ENCODE peak calls at places on chromosomes 12 and 14, in ten cellular contexts. One of them, this sample, is unnamed.

GRCh38 chr12:131509706-131510105 is 201.2 kb upstream of the SFSWAP start:
- DNase-seq in omental fat pad: no peak
- DNase-seq in SW480: no peak
- DNase-seq in fibroblast of lung: no peak
- DNase-seq in RWPE1: no peak
- DNase-seq in activated naive CD4-positive, alpha-beta T cell: no peak
- DNase-seq in GM18507: no peak
- DNase-seq in NCI-H510A: no peak
- DNase-seq in ELR: no peak
- DNase-seq in stimulated activated naive B cell treated with anti-CD40 and anti-IgM and Interleukin-4, amounts not matched to agents 10 μg/mL and 1 μg/mL and 100 μg/mL, for 72 hours: no peak
- DNase-seq in this sample: no peak

GRCh38 chr14:66490143-66491111 is 4.3 kb downstream of the CCDC196 start:
- DNase-seq in omental fat pad: no peak
- DNase-seq in SW480: no peak
- DNase-seq in fibroblast of lung: no peak
- DNase-seq in RWPE1: no peak
- DNase-seq in activated naive CD4-positive, alpha-beta T cell: no peak
- DNase-seq in GM18507: no peak
- DNase-seq in NCI-H510A: no peak
- DNase-seq in ELR: no peak
- DNase-seq in stimulated activated naive B cell treated with anti-CD40 and anti-IgM and Interleukin-4, amounts not matched to agents 10 μg/mL and 1 μg/mL and 100 μg/mL, for 72 hours: no peak
- DNase-seq in this sample: no peak

GRCh38 chr12:22527999-22528398 is 16.3 kb downstream of the C2CD5 start:
- DNase-seq in omental fat pad: no peak
- DNase-seq in SW480: no peak
- DNase-seq in fibroblast of lung: peak; percentile 74
- DNase-seq in RWPE1: peak; percentile 20
- DNase-seq in activated naive CD4-positive, alpha-beta T cell: no peak
- DNase-seq in GM18507: no peak
- DNase-seq in NCI-H510A: no peak
- DNase-seq in ELR: peak; percentile 96
- DNase-seq in stimulated activated naive B cell treated with anti-CD40 and anti-IgM and Interleukin-4, amounts not matched to agents 10 μg/mL and 1 μg/mL and 100 μg/mL, for 72 hours: no peak
- DNase-seq in this sample: no peak

GRCh38 chr12:14618990-14619389 is 51.3 kb upstream of the PLBD1 start:
- DNase-seq in omental fat pad: no peak
- DNase-seq in SW480: peak; percentile 25
- DNase-seq in fibroblast of lung: peak; percentile 13
- DNase-seq in RWPE1: peak; percentile 20
- DNase-seq in activated naive CD4-positive, alpha-beta T cell: no peak
- DNase-seq in GM18507: no peak
- DNase-seq in NCI-H510A: no peak
- DNase-seq in ELR: peak; percentile 27
- DNase-seq in stimulated activated naive B cell treated with anti-CD40 and anti-IgM and Interleukin-4, amounts not matched to agents 10 μg/mL and 1 μg/mL and 100 μg/mL, for 72 hours: no peak
- DNase-seq in this sample: no peak

GRCh38 chr12:23950011-23950774 is 723 bp upstream of the SOX5 start:
- DNase-seq in omental fat pad: no peak
- DNase-seq in SW480: peak; percentile 57
- DNase-seq in fibroblast of lung: peak; percentile 23
- DNase-seq in RWPE1: no peak
- DNase-seq in activated naive CD4-positive, alpha-beta T cell: no peak
- DNase-seq in GM18507: no peak
- DNase-seq in NCI-H510A: no peak
- DNase-seq in ELR: no peak
- DNase-seq in stimulated activated naive B cell treated with anti-CD40 and anti-IgM and Interleukin-4, amounts not matched to agents 10 μg/mL and 1 μg/mL and 100 μg/mL, for 72 hours: no peak
- DNase-seq in this sample: no peak

GRCh38 chr12:28569698-28570411 is 379.6 kb downstream of the CCDC91 start:
- DNase-seq in omental fat pad: no peak
- DNase-seq in SW480: peak; percentile 33
- DNase-seq in fibroblast of lung: peak; percentile 93
- DNase-seq in RWPE1: no peak
- DNase-seq in activated naive CD4-positive, alpha-beta T cell: no peak
- DNase-seq in GM18507: no peak
- DNase-seq in NCI-H510A: no peak
- DNase-seq in ELR: peak; percentile 51
- DNase-seq in stimulated activated naive B cell treated with anti-CD40 and anti-IgM and Interleukin-4, amounts not matched to agents 10 μg/mL and 1 μg/mL and 100 μg/mL, for 72 hours: no peak
- DNase-seq in this sample: no peak

GRCh38 chr12:57254506-57255280 is 3.7 kb upstream of the STAC3 start:
- DNase-seq in omental fat pad: no peak
- DNase-seq in SW480: no peak
- DNase-seq in fibroblast of lung: no peak
- DNase-seq in RWPE1: no peak
- DNase-seq in activated naive CD4-positive, alpha-beta T cell: no peak
- DNase-seq in GM18507: no peak
- DNase-seq in NCI-H510A: no peak
- DNase-seq in ELR: no peak
- DNase-seq in stimulated activated naive B cell treated with anti-CD40 and anti-IgM and Interleukin-4, amounts not matched to agents 10 μg/mL and 1 μg/mL and 100 μg/mL, for 72 hours: no peak
- DNase-seq in this sample: no peak

GRCh38 chr14:92729632-92730358 is 18.6 kb downstream of the LGMN start:
- DNase-seq in omental fat pad: no peak
- DNase-seq in SW480: peak; percentile 82
- DNase-seq in fibroblast of lung: peak; percentile 96
- DNase-seq in RWPE1: peak; percentile 30
- DNase-seq in activated naive CD4-positive, alpha-beta T cell: no peak
- DNase-seq in GM18507: no peak
- DNase-seq in NCI-H510A: no peak
- DNase-seq in ELR: peak; percentile 93
- DNase-seq in stimulated activated naive B cell treated with anti-CD40 and anti-IgM and Interleukin-4, amounts not matched to agents 10 μg/mL and 1 μg/mL and 100 μg/mL, for 72 hours: no peak
- DNase-seq in this sample: peak; percentile 91

GRCh38 chr14:104651876-104652260 is 37.5 kb upstream of the INF2 start:
- DNase-seq in omental fat pad: no peak
- DNase-seq in SW480: no peak
- DNase-seq in fibroblast of lung: no peak
- DNase-seq in RWPE1: no peak
- DNase-seq in activated naive CD4-positive, alpha-beta T cell: no peak
- DNase-seq in GM18507: no peak
- DNase-seq in NCI-H510A: no peak
- DNase-seq in ELR: no peak
- DNase-seq in stimulated activated naive B cell treated with anti-CD40 and anti-IgM and Interleukin-4, amounts not matched to agents 10 μg/mL and 1 μg/mL and 100 μg/mL, for 72 hours: no peak
- DNase-seq in this sample: no peak

GRCh38 chr12:105888696-105889095 is 250.1 kb downstream of the NUAK1 start:
- DNase-seq in omental fat pad: no peak
- DNase-seq in SW480: no peak
- DNase-seq in fibroblast of lung: peak; percentile 95
- DNase-seq in RWPE1: no peak
- DNase-seq in activated naive CD4-positive, alpha-beta T cell: no peak
- DNase-seq in GM18507: no peak
- DNase-seq in NCI-H510A: no peak
- DNase-seq in ELR: no peak
- DNase-seq in stimulated activated naive B cell treated with anti-CD40 and anti-IgM and Interleukin-4, amounts not matched to agents 10 μg/mL and 1 μg/mL and 100 μg/mL, for 72 hours: no peak
- DNase-seq in this sample: peak; percentile 11

GRCh38 chr12:51389302-51389999 is 1.8 kb downstream of the GALNT6 start:
- DNase-seq in omental fat pad: no peak
- DNase-seq in SW480: no peak
- DNase-seq in fibroblast of lung: peak; percentile 75
- DNase-seq in RWPE1: no peak
- DNase-seq in activated naive CD4-positive, alpha-beta T cell: no peak
- DNase-seq in GM18507: no peak
- DNase-seq in NCI-H510A: no peak
- DNase-seq in ELR: peak; percentile 77
- DNase-seq in stimulated activated naive B cell treated with anti-CD40 and anti-IgM and Interleukin-4, amounts not matched to agents 10 μg/mL and 1 μg/mL and 100 μg/mL, for 72 hours: peak; percentile 26
- DNase-seq in this sample: no peak

GRCh38 chr14:78202178-78202577 is 32.0 kb downstream of the NRXN3 start:
- DNase-seq in omental fat pad: no peak
- DNase-seq in SW480: no peak
- DNase-seq in fibroblast of lung: no peak
- DNase-seq in RWPE1: no peak
- DNase-seq in activated naive CD4-positive, alpha-beta T cell: no peak
- DNase-seq in GM18507: no peak
- DNase-seq in NCI-H510A: no peak
- DNase-seq in ELR: no peak
- DNase-seq in stimulated activated naive B cell treated with anti-CD40 and anti-IgM and Interleukin-4, amounts not matched to agents 10 μg/mL and 1 μg/mL and 100 μg/mL, for 72 hours: no peak
- DNase-seq in this sample: no peak

GRCh38 chr12:45789025-45789424 is 59.5 kb downstream of the ARID2 start:
- DNase-seq in omental fat pad: no peak
- DNase-seq in SW480: no peak
- DNase-seq in fibroblast of lung: no peak
- DNase-seq in RWPE1: no peak
- DNase-seq in activated naive CD4-positive, alpha-beta T cell: no peak
- DNase-seq in GM18507: no peak
- DNase-seq in NCI-H510A: no peak
- DNase-seq in ELR: peak; percentile 8
- DNase-seq in stimulated activated naive B cell treated with anti-CD40 and anti-IgM and Interleukin-4, amounts not matched to agents 10 μg/mL and 1 μg/mL and 100 μg/mL, for 72 hours: no peak
- DNase-seq in this sample: no peak

GRCh38 chr14:47186491-47186890 is 488.9 kb downstream of the MDGA2 start:
- DNase-seq in omental fat pad: no peak
- DNase-seq in SW480: no peak
- DNase-seq in fibroblast of lung: peak; percentile 77
- DNase-seq in RWPE1: no peak
- DNase-seq in activated naive CD4-positive, alpha-beta T cell: no peak
- DNase-seq in GM18507: no peak
- DNase-seq in NCI-H510A: no peak
- DNase-seq in ELR: no peak
- DNase-seq in stimulated activated naive B cell treated with anti-CD40 and anti-IgM and Interleukin-4, amounts not matched to agents 10 μg/mL and 1 μg/mL and 100 μg/mL, for 72 hours: no peak
- DNase-seq in this sample: peak; percentile 0

GRCh38 chr12:127519766-127520165 is 747.2 kb upstream of the TMEM132C start:
- DNase-seq in omental fat pad: no peak
- DNase-seq in SW480: no peak
- DNase-seq in fibroblast of lung: no peak
- DNase-seq in RWPE1: no peak
- DNase-seq in activated naive CD4-positive, alpha-beta T cell: no peak
- DNase-seq in GM18507: no peak
- DNase-seq in NCI-H510A: no peak
- DNase-seq in ELR: no peak
- DNase-seq in stimulated activated naive B cell treated with anti-CD40 and anti-IgM and Interleukin-4, amounts not matched to agents 10 μg/mL and 1 μg/mL and 100 μg/mL, for 72 hours: no peak
- DNase-seq in this sample: no peak

GRCh38 chr12:67772276-67773169 is 124.0 kb downstream of the DYRK2 start:
- DNase-seq in omental fat pad: no peak
- DNase-seq in SW480: no peak
- DNase-seq in fibroblast of lung: peak; percentile 81
- DNase-seq in RWPE1: no peak
- DNase-seq in activated naive CD4-positive, alpha-beta T cell: no peak
- DNase-seq in GM18507: no peak
- DNase-seq in NCI-H510A: peak; percentile 79
- DNase-seq in ELR: no peak
- DNase-seq in stimulated activated naive B cell treated with anti-CD40 and anti-IgM and Interleukin-4, amounts not matched to agents 10 μg/mL and 1 μg/mL and 100 μg/mL, for 72 hours: no peak
- DNase-seq in this sample: no peak

GRCh38 chr12:120972870-120973543 is 5.3 kb upstream of the HNF1A start:
- DNase-seq in omental fat pad: no peak
- DNase-seq in SW480: no peak
- DNase-seq in fibroblast of lung: peak; percentile 22
- DNase-seq in RWPE1: no peak
- DNase-seq in activated naive CD4-positive, alpha-beta T cell: no peak
- DNase-seq in GM18507: no peak
- DNase-seq in NCI-H510A: peak; percentile 61
- DNase-seq in ELR: no peak
- DNase-seq in stimulated activated naive B cell treated with anti-CD40 and anti-IgM and Interleukin-4, amounts not matched to agents 10 μg/mL and 1 μg/mL and 100 μg/mL, for 72 hours: no peak
- DNase-seq in this sample: no peak

GRCh38 chr14:58865520-58866281 is 227.9 kb downstream of the DACT1 start:
- DNase-seq in omental fat pad: no peak
- DNase-seq in SW480: no peak
- DNase-seq in fibroblast of lung: peak; percentile 79
- DNase-seq in RWPE1: no peak
- DNase-seq in activated naive CD4-positive, alpha-beta T cell: no peak
- DNase-seq in GM18507: no peak
- DNase-seq in NCI-H510A: no peak
- DNase-seq in ELR: no peak
- DNase-seq in stimulated activated naive B cell treated with anti-CD40 and anti-IgM and Interleukin-4, amounts not matched to agents 10 μg/mL and 1 μg/mL and 100 μg/mL, for 72 hours: no peak
- DNase-seq in this sample: no peak

GRCh38 chr12:84661732-84662326 is 250.8 kb downstream of the SLC6A15 start:
- DNase-seq in omental fat pad: no peak
- DNase-seq in SW480: no peak
- DNase-seq in fibroblast of lung: peak; percentile 82
- DNase-seq in RWPE1: no peak
- DNase-seq in activated naive CD4-positive, alpha-beta T cell: no peak
- DNase-seq in GM18507: no peak
- DNase-seq in NCI-H510A: no peak
- DNase-seq in ELR: no peak
- DNase-seq in stimulated activated naive B cell treated with anti-CD40 and anti-IgM and Interleukin-4, amounts not matched to agents 10 μg/mL and 1 μg/mL and 100 μg/mL, for 72 hours: no peak
- DNase-seq in this sample: no peak

GRCh38 chr14:70721542-70721941 is 79.8 kb downstream of the TTC9 start:
- DNase-seq in omental fat pad: no peak
- DNase-seq in SW480: no peak
- DNase-seq in fibroblast of lung: peak; percentile 25
- DNase-seq in RWPE1: no peak
- DNase-seq in activated naive CD4-positive, alpha-beta T cell: no peak
- DNase-seq in GM18507: no peak
- DNase-seq in NCI-H510A: no peak
- DNase-seq in ELR: peak; percentile 19
- DNase-seq in stimulated activated naive B cell treated with anti-CD40 and anti-IgM and Interleukin-4, amounts not matched to agents 10 μg/mL and 1 μg/mL and 100 μg/mL, for 72 hours: no peak
- DNase-seq in this sample: no peak

GRCh38 chr12:62813031-62813829 is 121.7 kb downstream of the PPM1H start:
- DNase-seq in omental fat pad: peak; percentile 53
- DNase-seq in SW480: peak; percentile 22
- DNase-seq in fibroblast of lung: peak; percentile 66
- DNase-seq in RWPE1: peak; percentile 56
- DNase-seq in activated naive CD4-positive, alpha-beta T cell: no peak
- DNase-seq in GM18507: no peak
- DNase-seq in NCI-H510A: no peak
- DNase-seq in ELR: peak; percentile 81
- DNase-seq in stimulated activated naive B cell treated with anti-CD40 and anti-IgM and Interleukin-4, amounts not matched to agents 10 μg/mL and 1 μg/mL and 100 μg/mL, for 72 hours: no peak
- DNase-seq in this sample: peak; percentile 52

GRCh38 chr12:13044859-13045384 is 741 bp downstream of the FAM234B start:
- DNase-seq in omental fat pad: no peak
- DNase-seq in SW480: no peak
- DNase-seq in fibroblast of lung: peak; percentile 3
- DNase-seq in RWPE1: peak; percentile 19
- DNase-seq in activated naive CD4-positive, alpha-beta T cell: no peak
- DNase-seq in GM18507: no peak
- DNase-seq in NCI-H510A: no peak
- DNase-seq in ELR: peak; percentile 41
- DNase-seq in stimulated activated naive B cell treated with anti-CD40 and anti-IgM and Interleukin-4, amounts not matched to agents 10 μg/mL and 1 μg/mL and 100 μg/mL, for 72 hours: no peak
- DNase-seq in this sample: no peak

GRCh38 chr12:88371416-88372183 is 208.7 kb downstream of the KITLG start:
- DNase-seq in omental fat pad: no peak
- DNase-seq in SW480: no peak
- DNase-seq in fibroblast of lung: no peak
- DNase-seq in RWPE1: no peak
- DNase-seq in activated naive CD4-positive, alpha-beta T cell: no peak
- DNase-seq in GM18507: no peak
- DNase-seq in NCI-H510A: no peak
- DNase-seq in ELR: peak; percentile 37
- DNase-seq in stimulated activated naive B cell treated with anti-CD40 and anti-IgM and Interleukin-4, amounts not matched to agents 10 μg/mL and 1 μg/mL and 100 μg/mL, for 72 hours: no peak
- DNase-seq in this sample: no peak

GRCh38 chr12:85278598-85279448 is 1.2 kb upstream of the ALX1 start:
- DNase-seq in omental fat pad: no peak
- DNase-seq in SW480: no peak
- DNase-seq in fibroblast of lung: peak; percentile 3
- DNase-seq in RWPE1: no peak
- DNase-seq in activated naive CD4-positive, alpha-beta T cell: no peak
- DNase-seq in GM18507: no peak
- DNase-seq in NCI-H510A: no peak
- DNase-seq in ELR: no peak
- DNase-seq in stimulated activated naive B cell treated with anti-CD40 and anti-IgM and Interleukin-4, amounts not matched to agents 10 μg/mL and 1 μg/mL and 100 μg/mL, for 72 hours: no peak
- DNase-seq in this sample: no peak

GRCh38 chr12:113860950-113861349 is 105.2 kb downstream of the RBM19 start:
- DNase-seq in omental fat pad: no peak
- DNase-seq in SW480: no peak
- DNase-seq in fibroblast of lung: peak; percentile 96
- DNase-seq in RWPE1: peak; percentile 76
- DNase-seq in activated naive CD4-positive, alpha-beta T cell: no peak
- DNase-seq in GM18507: no peak
- DNase-seq in NCI-H510A: no peak
- DNase-seq in ELR: peak; percentile 89
- DNase-seq in stimulated activated naive B cell treated with anti-CD40 and anti-IgM and Interleukin-4, amounts not matched to agents 10 μg/mL and 1 μg/mL and 100 μg/mL, for 72 hours: no peak
- DNase-seq in this sample: peak; percentile 62

GRCh38 chr12:50572275-50572674 is 67.5 kb downstream of the DIP2B start:
- DNase-seq in omental fat pad: no peak
- DNase-seq in SW480: no peak
- DNase-seq in fibroblast of lung: peak; percentile 78
- DNase-seq in RWPE1: peak; percentile 42
- DNase-seq in activated naive CD4-positive, alpha-beta T cell: no peak
- DNase-seq in GM18507: no peak
- DNase-seq in NCI-H510A: no peak
- DNase-seq in ELR: peak; percentile 62
- DNase-seq in stimulated activated naive B cell treated with anti-CD40 and anti-IgM and Interleukin-4, amounts not matched to agents 10 μg/mL and 1 μg/mL and 100 μg/mL, for 72 hours: no peak
- DNase-seq in this sample: peak; percentile 47

GRCh38 chr12:114167431-114167830 is 201.3 kb upstream of the RBM19 start:
- DNase-seq in omental fat pad: no peak
- DNase-seq in SW480: no peak
- DNase-seq in fibroblast of lung: peak; percentile 31
- DNase-seq in RWPE1: no peak
- DNase-seq in activated naive CD4-positive, alpha-beta T cell: no peak
- DNase-seq in GM18507: no peak
- DNase-seq in NCI-H510A: no peak
- DNase-seq in ELR: peak; percentile 6
- DNase-seq in stimulated activated naive B cell treated with anti-CD40 and anti-IgM and Interleukin-4, amounts not matched to agents 10 μg/mL and 1 μg/mL and 100 μg/mL, for 72 hours: no peak
- DNase-seq in this sample: no peak

GRCh38 chr14:104341532-104342434 is 203.4 kb downstream of the KIF26A start:
- DNase-seq in omental fat pad: no peak
- DNase-seq in SW480: peak; percentile 90
- DNase-seq in fibroblast of lung: no peak
- DNase-seq in RWPE1: peak; percentile 79
- DNase-seq in activated naive CD4-positive, alpha-beta T cell: no peak
- DNase-seq in GM18507: no peak
- DNase-seq in NCI-H510A: no peak
- DNase-seq in ELR: peak; percentile 1
- DNase-seq in stimulated activated naive B cell treated with anti-CD40 and anti-IgM and Interleukin-4, amounts not matched to agents 10 μg/mL and 1 μg/mL and 100 μg/mL, for 72 hours: no peak
- DNase-seq in this sample: no peak